ENCODE peak calls at places on chromosomes 11 and 22, in four cellular contexts. One of them, this sample, is unnamed.

GRCh38 chr11:85823816-85824215 is 12.9 kb upstream of the SYTL2 start:
- DNase-seq in HCT116: no peak
- DNase-seq in hepatocyte: no peak
- DNase-seq in PC-9: no peak
- DNase-seq in this sample: no peak

GRCh38 chr11:724063-724732 is 18.2 kb downstream of the EPS8L2 start:
- DNase-seq in HCT116: no peak
- DNase-seq in hepatocyte: no peak
- DNase-seq in PC-9: no peak
- DNase-seq in this sample: no peak

GRCh38 chr11:85941380-85941973 is 86.3 kb downstream of the CCDC83 start:
- DNase-seq in HCT116: no peak
- DNase-seq in hepatocyte: peak
- DNase-seq in PC-9: no peak
- DNase-seq in this sample: no peak

GRCh38 chr11:61632096-61632495 is 48.1 kb upstream of the DAGLA start:
- DNase-seq in HCT116: no peak
- DNase-seq in hepatocyte: no peak
- DNase-seq in PC-9: no peak
- DNase-seq in this sample: no peak

GRCh38 chr22:30858976-30859713 is 109.4 kb downstream of the MORC2 start:
- DNase-seq in HCT116: no peak
- DNase-seq in hepatocyte: no peak
- DNase-seq in PC-9: no peak
- DNase-seq in this sample: no peak

GRCh38 chr11:121889168-121889567 is 226.8 kb downstream of the BLID start:
- DNase-seq in HCT116: no peak
- DNase-seq in hepatocyte: no peak
- DNase-seq in PC-9: no peak
- DNase-seq in this sample: no peak

GRCh38 chr11:130769782-130770565 is 146.3 kb downstream of the SNX19 start:
- DNase-seq in HCT116: no peak
- DNase-seq in hepatocyte: no peak
- DNase-seq in PC-9: no peak
- DNase-seq in this sample: no peak

GRCh38 chr11:34242037-34242625 is 115.7 kb downstream of the ABTB2 start:
- DNase-seq in HCT116: no peak
- DNase-seq in hepatocyte: peak
- DNase-seq in PC-9: peak
- DNase-seq in this sample: no peak

GRCh38 chr22:46219650-46220049 is 30.4 kb downstream of the CDPF1 start:
- DNase-seq in HCT116: no peak
- DNase-seq in hepatocyte: no peak
- DNase-seq in PC-9: no peak
- DNase-seq in this sample: peak

GRCh38 chr11:61923166-61924015 is 6.0 kb upstream of the RAB3IL1 start:
- DNase-seq in HCT116: no peak
- DNase-seq in hepatocyte: peak
- DNase-seq in PC-9: no peak
- DNase-seq in this sample: no peak

DNA sequence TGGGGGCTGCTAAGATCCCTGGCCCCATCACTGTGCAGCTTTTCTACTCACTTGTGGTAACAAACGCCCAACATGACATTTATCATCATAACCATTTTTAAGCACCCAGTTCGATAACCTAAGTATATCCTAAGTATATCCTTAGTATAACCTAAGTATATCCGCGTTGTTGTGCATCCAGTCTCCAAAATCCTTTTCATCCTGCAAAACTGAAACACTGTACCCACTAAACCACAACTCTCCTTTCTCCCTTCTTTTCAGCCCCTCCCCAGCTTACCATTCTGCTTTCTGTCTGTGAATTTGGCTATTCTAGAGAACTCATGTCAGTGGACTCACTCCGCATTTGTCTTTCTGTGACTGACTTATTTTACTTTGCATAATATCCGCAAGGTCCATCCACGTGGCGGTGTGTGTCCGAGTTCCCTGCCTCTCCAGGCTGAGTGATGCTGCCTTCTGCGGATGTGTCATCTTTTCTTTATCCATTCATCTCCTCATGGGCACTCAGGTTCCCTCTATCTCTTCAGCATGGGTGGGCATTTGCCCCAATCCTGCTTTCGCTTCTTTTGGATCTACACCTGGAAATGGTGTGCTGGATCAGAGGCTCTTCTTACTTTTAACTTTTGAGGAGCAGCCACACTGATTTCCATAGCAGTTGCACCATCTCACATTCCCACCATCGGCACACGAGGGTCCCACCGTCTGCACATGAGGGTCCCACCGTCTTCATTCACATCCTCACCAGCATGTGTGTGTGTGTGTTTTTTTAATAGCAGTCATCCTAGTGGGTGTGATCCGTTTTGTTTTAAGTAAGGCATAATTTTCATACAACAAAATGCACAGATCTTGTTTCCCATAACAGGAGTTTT is 82.4 kb upstream of the CLDN5 start:
- DNase-seq in HCT116: no peak
- DNase-seq in hepatocyte: no peak
- DNase-seq in PC-9: no peak
- DNase-seq in this sample: no peak
- H2AFZ ChIP-seq in HCT116: no peak
- H2AFZ ChIP-seq in hepatocyte: no peak
- H2AFZ ChIP-seq in PC-9: no peak
- H2AFZ ChIP-seq in this sample: no peak

GRCh38 chr22:44473580-44473979 is 24.5 kb downstream of the RTL6 start:
- DNase-seq in HCT116: no peak
- DNase-seq in hepatocyte: no peak
- DNase-seq in PC-9: no peak
- DNase-seq in this sample: no peak

GRCh38 chr22:44473166-44473565 is 24.9 kb downstream of the RTL6 start:
- DNase-seq in HCT116: no peak
- DNase-seq in hepatocyte: no peak
- DNase-seq in PC-9: no peak
- DNase-seq in this sample: no peak

GRCh38 chr22:44475706-44476105 is 22.3 kb downstream of the RTL6 start:
- DNase-seq in HCT116: no peak
- DNase-seq in hepatocyte: no peak
- DNase-seq in PC-9: no peak
- DNase-seq in this sample: no peak

GRCh38 chr22:44472583-44472982 is 25.4 kb downstream of the RTL6 start:
- DNase-seq in HCT116: no peak
- DNase-seq in hepatocyte: no peak
- DNase-seq in PC-9: no peak
- DNase-seq in this sample: no peak
- H2AFZ ChIP-seq in HCT116: no peak
- H2AFZ ChIP-seq in hepatocyte: no peak
- H2AFZ ChIP-seq in PC-9: no peak
- H2AFZ ChIP-seq in this sample: no peak

GRCh38 chr11:45806937-45807791 is 2.2 kb downstream of the SLC35C1 start:
- DNase-seq in HCT116: no peak
- DNase-seq in hepatocyte: no peak
- DNase-seq in PC-9: no peak
- DNase-seq in this sample: no peak

GRCh38 chr11:45804806-45805304 is at the start of gene SLC35C1:
- DNase-seq in HCT116: peak
- DNase-seq in hepatocyte: peak
- DNase-seq in PC-9: peak
- DNase-seq in this sample: peak

GRCh38 chr11:45807792-45808238 is 2.9 kb downstream of the SLC35C1 start:
- DNase-seq in HCT116: no peak
- DNase-seq in hepatocyte: no peak
- DNase-seq in PC-9: no peak
- DNase-seq in this sample: no peak

GRCh38 chr11:45805305-45806071 is 539 bp downstream of the SLC35C1 start:
- DNase-seq in HCT116: no peak
- DNase-seq in hepatocyte: peak
- DNase-seq in PC-9: peak
- DNase-seq in this sample: no peak

DNA sequence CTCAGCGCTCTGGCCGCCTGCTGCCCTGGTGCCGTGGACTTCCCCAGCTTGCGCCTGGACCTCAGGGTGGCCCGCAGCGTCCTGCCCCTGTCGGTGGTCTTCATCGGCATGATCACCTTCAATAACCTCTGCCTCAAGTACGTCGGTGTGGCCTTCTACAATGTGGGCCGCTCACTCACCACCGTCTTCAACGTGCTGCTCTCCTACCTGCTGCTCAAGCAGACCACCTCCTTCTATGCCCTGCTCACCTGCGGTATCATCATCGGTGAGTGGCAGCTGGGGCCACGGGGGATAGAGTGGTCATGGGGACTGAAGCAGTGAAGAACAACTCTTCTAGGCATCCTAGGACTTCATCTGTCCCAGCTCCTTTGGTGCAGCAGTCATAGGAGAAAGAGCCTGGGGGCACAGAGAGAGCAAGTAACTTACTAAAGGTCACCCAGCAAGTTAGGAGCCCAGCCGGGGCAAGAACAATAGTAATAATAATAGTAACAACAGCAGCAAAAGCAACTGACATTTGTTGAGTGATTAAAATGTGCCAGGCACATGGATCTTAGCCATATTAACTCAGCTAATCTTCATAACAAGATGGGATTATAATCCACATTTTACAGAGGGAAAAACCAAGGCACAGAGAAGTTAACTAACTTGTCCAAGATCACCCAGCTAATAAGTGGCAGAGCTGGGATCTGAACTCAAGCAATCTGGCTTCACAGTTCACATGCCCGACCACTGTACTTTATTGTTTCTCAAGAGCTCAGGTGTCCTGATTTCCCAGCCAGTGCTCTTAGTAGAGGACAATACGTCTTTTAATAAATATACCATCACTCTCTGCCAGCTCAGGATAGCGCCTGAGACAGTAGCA is 1.4 kb downstream of the SLC35C1 start:
- DNase-seq in HCT116: no peak
- DNase-seq in hepatocyte: no peak
- DNase-seq in PC-9: no peak
- DNase-seq in this sample: no peak
- H2AFZ ChIP-seq in HCT116: no peak
- H2AFZ ChIP-seq in hepatocyte: no peak
- H2AFZ ChIP-seq in PC-9: no peak
- H2AFZ ChIP-seq in this sample: no peak

DNA sequence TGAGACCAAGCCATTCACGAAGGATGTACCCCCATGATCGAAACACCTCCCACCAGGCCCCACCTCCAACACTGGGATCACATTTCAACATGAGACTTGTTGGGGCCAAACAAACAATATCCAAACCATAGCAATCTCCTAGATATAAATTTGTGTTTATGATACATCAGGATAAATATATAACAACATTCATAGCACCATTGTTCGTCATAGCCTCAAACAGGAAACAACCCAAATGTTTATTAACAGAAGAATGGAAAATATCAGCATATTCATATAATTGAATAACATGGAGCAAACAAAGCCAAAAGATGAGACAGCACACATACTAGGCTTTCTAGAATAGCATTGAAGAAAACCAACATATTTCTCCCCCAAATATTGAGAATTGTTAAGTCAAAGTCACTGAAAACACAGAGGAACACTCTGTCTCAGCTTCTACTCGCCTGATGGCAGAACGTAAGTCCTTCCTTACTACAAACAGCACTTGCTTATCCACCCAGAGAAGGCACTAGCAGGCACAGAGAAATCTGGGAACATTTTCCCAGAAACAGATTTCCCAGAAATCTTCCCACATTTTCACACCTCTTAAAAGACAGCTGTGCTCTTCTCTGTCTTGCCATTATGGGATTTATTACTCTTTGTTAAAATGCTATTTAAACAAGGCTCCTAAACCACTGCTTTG is 8.1 kb upstream of the GDPD4 start:
- DNase-seq in HCT116: no peak
- DNase-seq in hepatocyte: no peak
- DNase-seq in PC-9: no peak
- DNase-seq in this sample: no peak
- H2AFZ ChIP-seq in HCT116: no peak
- H2AFZ ChIP-seq in hepatocyte: no peak
- H2AFZ ChIP-seq in PC-9: no peak
- H2AFZ ChIP-seq in this sample: no peak

GRCh38 chr22:40805699-40806203 is 13.4 kb downstream of the SLC25A17 start:
- DNase-seq in HCT116: no peak
- DNase-seq in hepatocyte: no peak
- DNase-seq in PC-9: no peak
- DNase-seq in this sample: no peak
- H2AFZ ChIP-seq in HCT116: no peak
- H2AFZ ChIP-seq in hepatocyte: no peak
- H2AFZ ChIP-seq in PC-9: no peak
- H2AFZ ChIP-seq in this sample: no peak

GRCh38 chr11:70137383-70137782 is 59.3 kb downstream of the ANO1 start:
- DNase-seq in HCT116: no peak
- DNase-seq in hepatocyte: no peak
- DNase-seq in PC-9: no peak
- DNase-seq in this sample: no peak
- H2AFZ ChIP-seq in HCT116: no peak
- H2AFZ ChIP-seq in hepatocyte: no peak
- H2AFZ ChIP-seq in PC-9: no peak
- H2AFZ ChIP-seq in this sample: no peak